ENCODE peak calls at places on chromosome 20, in ten cellular contexts. F, Z, W, S, J, Q, T, C, E and X are unnamed samples.

GRCh38 chr20:22583773-22584629 is at the start of gene FOXA2:
- DNase-seq in F (no peak), Z (no peak), W (peak; percentile 85), S (no peak), J (no peak), Q (no peak), T (no peak), C (no peak), E (no peak), X (no peak)

GRCh38 chr20:32439132-32439829 is 81.2 kb downstream of the ASXL1 start:
- DNase-seq in F (no peak), Z (no peak), W (no peak), S (peak; percentile 68), J (no peak), Q (peak; percentile 16), T (peak; percentile 47), C (peak; percentile 75), E (no peak), X (no peak)

GRCh38 chr20:23063573-23063972 is 14.1 kb upstream of the THBD start:
- DNase-seq in F (no peak), Z (no peak), W (no peak), S (no peak), J (no peak), Q (no peak), T (no peak), C (no peak), E (no peak), X (no peak)

GRCh38 chr20:44069203-44069931 is 117.6 kb downstream of the JPH2 start:
- DNase-seq in F (no peak), Z (no peak), W (peak; percentile 30), S (no peak), J (peak; percentile 67), Q (no peak), T (no peak), C (no peak), E (no peak), X (no peak)

GRCh38 chr20:10537850-10538480 is 102.9 kb downstream of the SLX4IP start:
- DNase-seq in F (no peak), Z (no peak), W (no peak), S (peak; percentile 68), J (no peak), Q (no peak), T (peak; percentile 58), C (peak; percentile 74), E (no peak), X (no peak)

GRCh38 chr20:38139919-38140753 is 24.9 kb downstream of the TGM2 start:
- DNase-seq in F (no peak), Z (no peak), W (no peak), S (no peak), J (no peak), Q (no peak), T (peak; percentile 77), C (peak; percentile 56), E (no peak), X (no peak)

GRCh38 chr20:36878913-36879312 is 3.0 kb downstream of the TLDC2 start:
- DNase-seq in F (no peak), Z (no peak), W (no peak), S (no peak), J (no peak), Q (no peak), T (no peak), C (no peak), E (no peak), X (no peak)

GRCh38 chr20:32560989-32561830 is 23.9 kb downstream of the NOL4L start:
- DNase-seq in F (no peak), Z (no peak), W (no peak), S (no peak), J (no peak), Q (no peak), T (peak; percentile 33), C (no peak), E (no peak), X (no peak)

GRCh38 chr20:19802492-19803158 is 44.6 kb downstream of the RIN2 start:
- DNase-seq in F (no peak), Z (no peak), W (no peak), S (no peak), J (no peak), Q (no peak), T (no peak), C (no peak), E (no peak), X (no peak)

GRCh38 chr20:12924126-12924525 is 84.6 kb upstream of the SPTLC3 start:
- DNase-seq in F (no peak), Z (no peak), W (no peak), S (no peak), J (no peak), Q (no peak), T (no peak), C (no peak), E (no peak), X (no peak)

GRCh38 chr20:4451487-4451886 is 270.2 kb upstream of the PRND start:
- DNase-seq in F (peak; percentile 84), Z (no peak), W (no peak), S (no peak), J (no peak), Q (no peak), T (no peak), C (no peak), E (no peak), X (no peak)

GRCh38 chr20:24303393-24303792 is 166.0 kb upstream of the SYNDIG1 start:
- DNase-seq in F (no peak), Z (no peak), W (no peak), S (peak; percentile 6), J (no peak), Q (no peak), T (peak; percentile 55), C (no peak), E (no peak), X (no peak)
- TF ChIP-seq CTCF in F (no peak), Z (no peak), W (no peak), S (no peak), J (no peak), Q (peak; percentile 10), T (peak; percentile 45), C (peak; percentile 31), E (no peak), X (no peak)

GRCh38 chr20:5550738-5551529 is 199.3 kb upstream of the SHLD1 start:
- DNase-seq in F (no peak), Z (no peak), W (no peak), S (no peak), J (no peak), Q (no peak), T (no peak), C (no peak), E (no peak), X (no peak)

GRCh38 chr20:5549200-5549599 is 201.0 kb upstream of the SHLD1 start:
- DNase-seq in F (no peak), Z (no peak), W (no peak), S (no peak), J (no peak), Q (no peak), T (peak; percentile 13), C (no peak), E (no peak), X (no peak)

GRCh38 chr20:5553194-5553815 is 196.9 kb upstream of the SHLD1 start:
- DNase-seq in F (no peak), Z (no peak), W (no peak), S (no peak), J (no peak), Q (no peak), T (no peak), C (no peak), E (no peak), X (no peak)

GRCh38 chr20:5551621-5552020 is 198.6 kb upstream of the SHLD1 start:
- DNase-seq in F (no peak), Z (no peak), W (no peak), S (no peak), J (no peak), Q (no peak), T (no peak), C (no peak), E (no peak), X (no peak)

DNA sequence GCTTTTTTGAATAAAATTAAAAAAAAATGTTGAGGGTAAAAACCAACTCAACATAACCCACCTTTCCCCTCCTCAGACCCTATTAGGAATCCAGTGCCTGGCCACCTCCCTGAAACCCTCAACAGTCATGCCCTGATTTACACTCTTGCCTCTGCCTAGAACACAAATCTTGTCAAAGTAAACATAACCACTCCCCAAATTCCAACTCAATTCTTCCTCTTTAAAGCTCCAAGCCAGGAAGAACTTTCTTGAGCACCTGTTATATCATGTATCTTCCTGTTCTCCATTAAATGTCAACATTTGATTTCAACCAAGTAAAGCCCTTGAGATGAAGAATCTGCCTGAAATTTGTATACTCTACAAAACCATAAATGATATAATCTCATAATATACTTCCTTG is 198.0 kb upstream of the SHLD1 start:
- DNase-seq in F (no peak), Z (no peak), W (no peak), S (no peak), J (no peak), Q (no peak), T (no peak), C (no peak), E (no peak), X (no peak)
- TF ChIP-seq CTCF in F (no peak), Z (no peak), W (no peak), S (no peak), J (no peak), Q (no peak), T (no peak), C (no peak), E (no peak), X (no peak)

GRCh38 chr20:63186528-63187316 is 29.2 kb downstream of the YTHDF1 start:
- DNase-seq in F (no peak), Z (no peak), W (peak; percentile 40), S (no peak), J (no peak), Q (no peak), T (no peak), C (no peak), E (no peak), X (no peak)
- TF ChIP-seq CTCF in F (peak; percentile 74), Z (no peak), W (no peak), S (no peak), J (no peak), Q (no peak), T (no peak), C (peak; percentile 40), E (no peak), X (peak; percentile 34)

GRCh38 chr20:15928946-15929345 is 644.3 kb downstream of the KIF16B start:
- DNase-seq in F (no peak), Z (no peak), W (no peak), S (no peak), J (no peak), Q (no peak), T (no peak), C (no peak), E (no peak), X (no peak)

GRCh38 chr20:15927893-15928650 is 645.2 kb downstream of the KIF16B start:
- DNase-seq in F (no peak), Z (no peak), W (no peak), S (no peak), J (no peak), Q (no peak), T (no peak), C (no peak), E (no peak), X (no peak)

GRCh38 chr20:15925376-15925775 is 647.9 kb downstream of the KIF16B start:
- DNase-seq in F (no peak), Z (no peak), W (no peak), S (no peak), J (no peak), Q (no peak), T (no peak), C (no peak), E (no peak), X (no peak)

GRCh38 chr20:15931897-15932296 is 641.4 kb downstream of the KIF16B start:
- DNase-seq in F (no peak), Z (no peak), W (no peak), S (no peak), J (no peak), Q (no peak), T (no peak), C (no peak), E (no peak), X (no peak)

GRCh38 chr20:15930324-15931305 is 642.6 kb downstream of the KIF16B start:
- DNase-seq in F (no peak), Z (peak; percentile 52), W (no peak), S (peak; percentile 59), J (no peak), Q (no peak), T (peak; percentile 72), C (peak; percentile 26), E (no peak), X (peak; percentile 4)
- TF ChIP-seq CTCF in F (peak; percentile 54), Z (peak; percentile 56), W (peak; percentile 53), S (peak; percentile 66), J (no peak), Q (peak; percentile 73), T (peak; percentile 72), C (peak; percentile 76), E (peak; percentile 52), X (peak; percentile 54)